ENCODE peak calls at places on chromosomes 2 and 18, in seven cellular contexts. G is foreskin fibroblast; I is stimulated activated CD8-positive, alpha-beta memory T cell treated with anti-CD3 and anti-CD28 coated beads, Interleukin-12 subunit alpha, Interleukin-12 subunit beta, amount 100 ng/mL, for 4 hours; Z is NCI-H345; Y is M059J; E is activated T-cell treated with anti-CD3 and anti-CD28 coated beads, Interleukin-2, amount 50 U/mL, for 24 hours; V is NCI-H2081. D is an unnamed sample.

GRCh38 chr2:96636772-96637171 is 1.3 kb downstream of the KANSL3 start:
- DNase-seq in G (peak; percentile 35), I (no peak), Z (no peak), Y (peak; percentile 6), E (no peak), V (no peak), D (no peak)

GRCh38 chr2:216424305-216424704 is 12.0 kb downstream of the SMARCAL1 start:
- DNase-seq in G (peak; percentile 39), I (no peak), Z (no peak), Y (peak; percentile 34), E (no peak), V (no peak), D (no peak)

GRCh38 chr18:55228191-55228590 is 268.9 kb upstream of the CCDC68 start:
- DNase-seq in G (peak; percentile 73), I (no peak), Z (no peak), Y (peak; percentile 36), E (no peak), V (no peak), D (no peak)

GRCh38 chr2:142868281-142868762 is 9.1 kb upstream of the KYNU start:
- DNase-seq in G (peak; percentile 15), I (peak; percentile 10), Z (no peak), Y (peak; percentile 76), E (no peak), V (no peak), D (no peak)

GRCh38 chr18:57921708-57922107 is 118.6 kb upstream of the ATP8B1 start:
- DNase-seq in G (peak; percentile 53), I (no peak), Z (no peak), Y (peak; percentile 52), E (no peak), V (no peak), D (no peak)

GRCh38 chr2:176997792-176998169 is 214.8 kb upstream of the HNRNPA3 start:
- DNase-seq in G (no peak), I (no peak), Z (no peak), Y (peak; percentile 1), E (no peak), V (no peak), D (no peak)

GRCh38 chr2:163157891-163158511 is 319.4 kb upstream of the KCNH7 start:
- DNase-seq in G (peak; percentile 57), I (no peak), Z (no peak), Y (peak; percentile 72), E (no peak), V (no peak), D (no peak)

GRCh38 chr2:101758001-101758400 is 60.5 kb downstream of the MAP4K4 start:
- DNase-seq in G (no peak), I (no peak), Z (no peak), Y (peak; percentile 42), E (no peak), V (no peak), D (no peak)

GRCh38 chr2:134660619-134661403 is 58.0 kb downstream of the TMEM163 start:
- DNase-seq in G (no peak), I (no peak), Z (no peak), Y (no peak), E (no peak), V (no peak), D (no peak)

GRCh38 chr2:64568836-64569235 is 44.7 kb downstream of the AFTPH start:
- DNase-seq in G (no peak), I (no peak), Z (no peak), Y (no peak), E (no peak), V (no peak), D (no peak)

GRCh38 chr2:68643011-68643873 is at the start of gene PROKR1:
- DNase-seq in G (peak; percentile 54), I (no peak), Z (peak; percentile 61), Y (peak; percentile 29), E (peak; percentile 51), V (peak; percentile 1), D (no peak)

GRCh38 chr2:42025151-42025582 is 22.7 kb upstream of the PKDCC start:
- DNase-seq in G (peak; percentile 41), I (no peak), Z (no peak), Y (peak; percentile 58), E (no peak), V (no peak), D (no peak)

GRCh38 chr2:234406085-234406484 is 90.8 kb downstream of the ARL4C start:
- DNase-seq in G (no peak), I (no peak), Z (peak; percentile 12), Y (peak; percentile 18), E (no peak), V (peak; percentile 1), D (no peak)

GRCh38 chr2:15897431-15898098 is 42.8 kb upstream of the MYCN start:
- DNase-seq in G (no peak), I (no peak), Z (no peak), Y (no peak), E (no peak), V (no peak), D (no peak)

GRCh38 chr2:180474716-180475115 is 467.6 kb upstream of the CWC22 start:
- DNase-seq in G (no peak), I (no peak), Z (no peak), Y (no peak), E (no peak), V (peak; percentile 4), D (no peak)

GRCh38 chr2:68918497-68918896 is 34.2 kb downstream of the GKN2 start:
- DNase-seq in G (no peak), I (no peak), Z (no peak), Y (peak; percentile 58), E (no peak), V (no peak), D (no peak)

GRCh38 chr2:235480614-235481013 is 13.2 kb upstream of the AGAP1 start:
- DNase-seq in G (no peak), I (no peak), Z (no peak), Y (no peak), E (no peak), V (no peak), D (no peak)

GRCh38 chr2:23069935-23070334 is 315.0 kb upstream of the KLHL29 start:
- DNase-seq in G (no peak), I (no peak), Z (peak; percentile 87), Y (no peak), E (no peak), V (peak; percentile 72), D (no peak)

GRCh38 chr2:182949572-182950189 is 83.2 kb upstream of the FRZB start:
- DNase-seq in G (peak; percentile 22), I (no peak), Z (peak; percentile 67), Y (peak; percentile 81), E (no peak), V (peak; percentile 0), D (no peak)

D was measured in naive B cell.